ENCODE peak calls at places on chromosomes 12 and 14, in ten cellular contexts. Q is testis, G is mucosa of descending colon, T is lower lobe of right lung, D is thoracic aorta, C is RWPE2, X is body of pancreas, U is pancreas, N is psoas muscle, O is cardiac muscle cell. B is an unnamed sample. For H3K4me1, the result is how much of the 10 kb centered on the place peaks cover.

GRCh38 chr12:101620762-101621133 is 26.0 kb downstream of the MYBPC1 start:
- DNase-seq in Q (no peak), G (no peak), T (no peak), D (no peak), C (no peak), X (no peak), U (no peak), N (no peak), O (no peak), B (no peak)

GRCh38 chr12:81758421-81759214 is 532 bp downstream of the PPFIA2 start:
- DNase-seq in Q (peak), G (peak), T (no peak), D (no peak), C (no peak), X (peak), U (peak), N (peak), O (peak), B (no peak)

GRCh38 chr12:51342416-51342815 is 4.1 kb downstream of the CELA1 start:
- DNase-seq in Q (no peak), G (no peak), T (no peak), D (no peak), C (no peak), X (no peak), U (no peak), N (no peak), O (no peak), B (no peak)

GRCh38 chr12:48542300-48542928 is 17.0 kb downstream of the OR8S1 start:
- DNase-seq in Q (no peak), G (peak), T (peak), D (no peak), C (no peak), X (peak), U (no peak), N (no peak), O (peak), B (peak)

GRCh38 chr12:54300267-54300731 is 516 bp downstream of the NFE2 start:
- DNase-seq in Q (no peak), G (no peak), T (no peak), D (no peak), C (no peak), X (no peak), U (no peak), N (no peak), O (no peak), B (no peak)

GRCh38 chr12:112096070-112096469 is 12.5 kb downstream of the NAA25 start:
- DNase-seq in Q (no peak), G (no peak), T (no peak), D (no peak), C (no peak), X (no peak), U (no peak), N (no peak), O (no peak), B (no peak)

GRCh38 chr14:97281741-97282140 is 484.6 kb downstream of the VRK1 start:
- DNase-seq in Q (no peak), G (no peak), T (no peak), D (no peak), C (no peak), X (no peak), U (no peak), N (no peak), O (no peak), B (no peak)

GRCh38 chr12:125070117-125070516 is 4.9 kb downstream of the AACS start:
- DNase-seq in Q (no peak), G (no peak), T (no peak), D (no peak), C (no peak), X (no peak), U (no peak), N (no peak), O (peak), B (no peak)

GRCh38 chr12:74365178-74365964 is 172.3 kb upstream of the ATXN7L3B start:
- DNase-seq in Q (peak), G (no peak), T (peak), D (no peak), C (no peak), X (peak), U (no peak), N (no peak), O (peak), B (no peak)

GRCh38 chr12:108784270-108784669 is 53.0 kb upstream of the CORO1C start:
- DNase-seq in Q (no peak), G (peak), T (peak), D (no peak), C (no peak), X (no peak), U (no peak), N (no peak), O (peak), B (no peak)

GRCh38 chr14:22822017-22822618 is 6.9 kb upstream of the SLC7A7 start:
- DNase-seq in Q (no peak), G (no peak), T (no peak), D (no peak), C (no peak), X (no peak), U (no peak), N (no peak), O (no peak), B (no peak)

GRCh38 chr14:96782436-96782835 is 14.7 kb upstream of the VRK1 start:
- DNase-seq in Q (no peak), G (no peak), T (no peak), D (no peak), C (no peak), X (no peak), U (no peak), N (no peak), O (no peak), B (no peak)

GRCh38 chr14:72451081-72451972 is 442.6 kb downstream of the DPF3 start:
- DNase-seq in Q (no peak), G (peak), T (no peak), D (no peak), C (no peak), X (no peak), U (no peak), N (no peak), O (no peak), B (no peak)

GRCh38 chr12:37666069-37666781 is 650.3 kb upstream of the ALG10B start:
- DNase-seq in Q (no peak), G (no peak), T (no peak), D (no peak), C (no peak), X (no peak), U (peak), N (no peak), O (no peak), B (no peak)

GRCh38 chr14:32509632-32510187 is 180.6 kb downstream of the AKAP6 start:
- DNase-seq in Q (peak), G (peak), T (no peak), D (peak), C (peak), X (peak), U (no peak), N (peak), O (no peak), B (peak)

GRCh38 chr12:126518596-126519200 is 1453.5 kb downstream of the AACS start:
- DNase-seq in Q (no peak), G (no peak), T (no peak), D (no peak), C (no peak), X (no peak), U (no peak), N (no peak), O (no peak), B (no peak)

GRCh38 chr14:50542941-50543418 is 10.6 kb upstream of the MAP4K5 start:
- DNase-seq in Q (peak), G (no peak), T (no peak), D (no peak), C (no peak), X (peak), U (no peak), N (no peak), O (peak), B (peak)

GRCh38 chr14:85248881-85249635 is 280.9 kb upstream of the FLRT2 start:
- DNase-seq in Q (peak), G (no peak), T (no peak), D (no peak), C (no peak), X (peak), U (no peak), N (no peak), O (peak), B (no peak)

GRCh38 chr12:6182279-6182898 is 17.8 kb upstream of the CD9 start:
- DNase-seq in Q (peak), G (peak), T (peak), D (no peak), C (no peak), X (peak), U (no peak), N (peak), O (no peak), B (peak)

GRCh38 chr14:72751276-72752033 is 142.4 kb downstream of the DPF3 start:
- DNase-seq in Q (no peak), G (no peak), T (no peak), D (no peak), C (no peak), X (no peak), U (no peak), N (no peak), O (no peak), B (no peak)

GRCh38 chr14:89292579-89293348 is 124.3 kb downstream of the FOXN3 start:
- DNase-seq in Q (peak), G (no peak), T (no peak), D (no peak), C (no peak), X (no peak), U (no peak), N (no peak), O (no peak), B (no peak)

GRCh38 chr12:93381183-93381975 is 3.7 kb downstream of the NUDT4 start:
- DNase-seq in Q (no peak), G (no peak), T (no peak), D (no peak), C (no peak), X (no peak), U (no peak), N (no peak), O (no peak), B (no peak)

GRCh38 chr14:61127099-61127498 is 146.1 kb downstream of the SLC38A6 start:
- DNase-seq in Q (no peak), G (no peak), T (no peak), D (no peak), C (no peak), X (no peak), U (no peak), N (no peak), O (no peak), B (no peak)

GRCh38 chr14:83714141-83714540 is 1815.8 kb upstream of the FLRT2 start:
- DNase-seq in Q (no peak), G (no peak), T (no peak), D (no peak), C (no peak), X (no peak), U (no peak), N (no peak), O (no peak), B (no peak)

GRCh38 chr14:79483472-79483871 is 727.8 kb downstream of the DIO2 start:
- DNase-seq in Q (no peak), G (no peak), T (no peak), D (no peak), C (no peak), X (no peak), U (no peak), N (no peak), O (no peak), B (no peak)

GRCh38 chr12:2225736-2226135 is 172.9 kb downstream of the CACNA1C start:
- DNase-seq in Q (no peak), G (no peak), T (no peak), D (no peak), C (no peak), X (no peak), U (no peak), N (no peak), O (no peak), B (no peak)

GRCh38 chr12:15543347-15543746 is 221.0 kb downstream of the PTPRO start:
- DNase-seq in Q (no peak), G (no peak), T (no peak), D (no peak), C (no peak), X (no peak), U (no peak), N (no peak), O (no peak), B (no peak)

GRCh38 chr12:3122841-3123678 is 45.9 kb downstream of the TSPAN9 start:
- DNase-seq in Q (no peak), G (no peak), T (no peak), D (peak), C (no peak), X (peak), U (no peak), N (peak), O (no peak), B (no peak)

GRCh38 chr14:59123526-59123925 is 64.9 kb upstream of the DAAM1 start:
- DNase-seq in Q (no peak), G (no peak), T (no peak), D (no peak), C (no peak), X (no peak), U (no peak), N (no peak), O (no peak), B (no peak)

GRCh38 chr12:45336331-45336730 is 120.4 kb downstream of the ANO6 start:
- DNase-seq in Q (no peak), G (no peak), T (no peak), D (no peak), C (no peak), X (no peak), U (no peak), N (no peak), O (no peak), B (no peak)

GRCh38 chr14:35347323-35348043 is 55.3 kb downstream of the PSMA6 start:
- DNase-seq in Q (peak), G (peak), T (peak), D (no peak), C (no peak), X (no peak), U (peak), N (peak), O (no peak), B (no peak)

GRCh38 chr14:101068293-101068957 is 164.9 kb upstream of the RTL1 start:
- DNase-seq in Q (no peak), G (no peak), T (peak), D (no peak), C (peak), X (no peak), U (peak), N (peak), O (no peak), B (no peak)

GRCh38 chr14:34063042-34063441 is 112.2 kb upstream of the EGLN3 start:
- DNase-seq in Q (no peak), G (no peak), T (no peak), D (no peak), C (no peak), X (no peak), U (no peak), N (no peak), O (no peak), B (no peak)

GRCh38 chr12:52351196-52352059 is 15.9 kb downstream of the KRT85 start:
- DNase-seq in Q (no peak), G (no peak), T (no peak), D (no peak), C (no peak), X (peak), U (no peak), N (no peak), O (no peak), B (peak)

GRCh38 chr14:60248697-60249314 is at the start of gene PPM1A:
- DNase-seq in Q (peak), G (peak), T (peak), D (peak), C (peak), X (peak), U (peak), N (peak), O (peak), B (peak)

GRCh38 chr12:28421374-28421773 is 231.1 kb downstream of the CCDC91 start:
- DNase-seq in Q (no peak), G (no peak), T (no peak), D (no peak), C (no peak), X (no peak), U (no peak), N (no peak), O (no peak), B (no peak)

GRCh38 chr14:101821528-101821927 is 60.0 kb downstream of the PPP2R5C start:
- DNase-seq in Q (no peak), G (no peak), T (no peak), D (no peak), C (no peak), X (no peak), U (no peak), N (no peak), O (no peak), B (no peak)

GRCh38 chr14:81529391-81529790 is 4.3 kb downstream of the SEL1L start:
- DNase-seq in Q (no peak), G (no peak), T (no peak), D (no peak), C (no peak), X (no peak), U (no peak), N (no peak), O (no peak), B (no peak)

GRCh38 chr12:104727866-104728449 is 230.1 kb downstream of the SLC41A2 start:
- DNase-seq in Q (no peak), G (no peak), T (no peak), D (no peak), C (no peak), X (no peak), U (no peak), N (no peak), O (no peak), B (no peak)

GRCh38 chr12:104724992-104725585 is 233.0 kb downstream of the SLC41A2 start:
- DNase-seq in Q (no peak), G (no peak), T (no peak), D (no peak), C (no peak), X (no peak), U (no peak), N (no peak), O (no peak), B (no peak)

GRCh38 chr12:104722541-104723534 is 235.3 kb downstream of the SLC41A2 start:
- DNase-seq in Q (no peak), G (no peak), T (no peak), D (no peak), C (no peak), X (no peak), U (no peak), N (no peak), O (no peak), B (no peak)

GRCh38 chr12:104723895-104724294 is 234.2 kb downstream of the SLC41A2 start:
- DNase-seq in Q (no peak), G (no peak), T (no peak), D (no peak), C (no peak), X (no peak), U (no peak), N (no peak), O (no peak), B (no peak)

DNA sequence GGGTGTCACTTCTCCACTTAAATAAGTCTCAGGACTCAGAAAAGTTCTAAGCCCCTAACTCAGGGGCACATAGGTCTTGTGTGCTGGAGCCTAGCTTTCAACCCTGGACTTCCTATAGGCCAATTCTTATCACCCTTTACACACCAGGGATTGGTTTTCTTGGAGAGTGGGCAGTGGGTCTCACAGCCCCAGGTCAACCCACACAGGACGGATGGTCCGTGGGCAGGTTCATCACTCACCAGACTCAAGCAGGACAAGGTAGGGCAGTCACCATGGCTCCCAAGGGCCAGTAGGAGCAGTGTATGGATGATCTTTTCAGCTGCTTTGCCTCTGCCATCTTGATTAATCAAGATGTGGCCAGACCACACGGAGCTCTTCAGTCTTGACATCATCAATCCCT is 232.5 kb downstream of the SLC41A2 start:
- DNase-seq in Q (no peak), G (no peak), T (no peak), D (no peak), C (no peak), X (no peak), U (no peak), N (no peak), O (no peak), B (no peak)
- H3K4me1 ChIP-seq in Q (under half), G (under half), T (under half), D (under half), C (under half), X (under half), U (under half), N (under half), O (under half), B (under half)

DNA sequence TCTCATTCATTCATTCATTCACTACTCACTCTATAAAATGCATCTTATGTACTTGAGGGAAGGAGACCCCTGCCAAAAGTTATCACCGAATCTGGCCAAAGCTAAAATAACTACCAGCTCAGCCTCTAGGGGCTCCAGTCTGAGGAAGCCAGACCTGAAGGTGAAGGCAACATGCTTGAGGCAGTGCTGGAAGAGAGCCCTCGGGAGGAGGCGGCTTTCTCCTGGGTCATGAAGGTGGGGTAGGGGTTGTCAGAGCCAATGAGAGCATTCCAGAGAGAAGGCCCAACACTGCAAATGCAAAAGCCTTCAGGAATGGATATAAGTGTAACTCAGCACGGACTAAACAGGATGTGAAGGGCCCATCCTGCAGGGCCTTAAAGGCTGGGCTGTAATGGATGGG is 62.4 kb downstream of the GSC start:
- DNase-seq in Q (no peak), G (no peak), T (no peak), D (no peak), C (no peak), X (no peak), U (no peak), N (no peak), O (no peak), B (no peak)
- TF ChIP-seq CTCF in Q (no peak), G (no peak), T (no peak), D (no peak), C (no peak), X (no peak), U (no peak), N (no peak), O (no peak), B (no peak)

DNA sequence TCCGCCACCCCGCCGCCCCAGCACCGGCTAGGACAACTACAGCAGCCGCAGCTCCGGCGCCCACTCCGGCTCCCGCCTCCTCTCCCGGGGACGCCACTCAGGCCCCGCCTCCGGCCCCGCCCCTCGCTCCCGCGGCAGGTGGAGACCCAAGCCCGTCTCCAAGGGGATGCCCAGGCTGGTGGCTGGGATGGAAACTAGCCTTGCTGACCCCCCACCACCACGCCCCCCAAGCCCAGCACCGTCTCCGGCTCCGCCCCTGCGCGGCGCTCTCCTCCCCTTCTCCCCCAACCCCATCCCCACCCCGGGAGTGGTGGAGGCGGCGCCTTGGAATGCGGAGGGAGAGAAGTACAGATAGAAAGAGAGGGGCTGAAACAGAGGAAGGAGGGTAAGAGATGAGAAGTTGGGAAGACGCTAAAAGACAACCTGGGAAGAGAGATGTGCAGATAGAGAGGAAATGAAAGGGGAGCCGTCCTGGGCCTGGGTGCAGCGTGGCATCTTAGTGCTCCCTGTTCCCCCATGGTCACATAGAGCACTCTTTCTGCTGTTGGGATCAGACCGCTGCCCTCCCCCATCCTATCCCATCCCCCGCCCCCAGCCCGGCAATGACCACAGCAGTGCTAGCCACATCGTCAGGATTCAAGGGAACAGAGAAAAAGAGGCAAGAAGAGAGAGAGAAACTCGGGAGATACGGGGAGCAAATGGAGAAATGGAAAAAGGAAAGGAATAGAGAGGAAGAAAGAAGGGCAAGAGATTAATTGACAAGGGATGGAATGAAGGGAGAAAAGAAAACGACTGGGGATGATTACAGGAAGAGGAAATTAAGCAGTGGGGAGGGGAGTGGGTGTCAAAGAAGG is at the start of gene ITGA7:
- DNase-seq in Q (peak), G (peak), T (peak), D (no peak), C (no peak), X (peak), U (peak), N (peak), O (peak), B (peak)
- H3K4me1 ChIP-seq in Q (under half), G (under half), T (under half), D (under half), C (under half), X (under half), U (under half), N (under half), O (half or more), B (under half)

GRCh38 chr14:93024493-93024892 is 91.2 kb downstream of the ITPK1 start:
- DNase-seq in Q (no peak), G (no peak), T (no peak), D (no peak), C (no peak), X (no peak), U (no peak), N (no peak), O (no peak), B (no peak)

GRCh38 chr14:93027810-93028723 is 87.7 kb downstream of the ITPK1 start:
- DNase-seq in Q (no peak), G (no peak), T (no peak), D (no peak), C (no peak), X (no peak), U (no peak), N (peak), O (no peak), B (no peak)

GRCh38 chr14:93023802-93024434 is 91.8 kb downstream of the ITPK1 start:
- DNase-seq in Q (no peak), G (no peak), T (no peak), D (no peak), C (no peak), X (no peak), U (no peak), N (peak), O (no peak), B (no peak)

GRCh38 chr14:93023039-93023438 is 92.7 kb downstream of the ITPK1 start:
- DNase-seq in Q (peak), G (no peak), T (no peak), D (no peak), C (no peak), X (no peak), U (no peak), N (peak), O (no peak), B (no peak)

GRCh38 chr14:93025055-93025454 is 90.7 kb downstream of the ITPK1 start:
- DNase-seq in Q (no peak), G (no peak), T (no peak), D (no peak), C (no peak), X (no peak), U (no peak), N (no peak), O (no peak), B (no peak)
- TF ChIP-seq CTCF in Q (no peak), G (no peak), T (no peak), D (no peak), C (no peak), X (no peak), U (no peak), N (no peak), O (no peak), B (no peak)